ENCODE peak calls at places on chromosomes 6 and 20, in five cellular contexts. One of them, this sample, is unnamed.

GRCh38 chr20:2748551-2749342 is 51.7 kb downstream of the CPXM1 start:
- DNase-seq in vagina: peak
- DNase-seq in H54: no peak
- DNase-seq in activated T-helper 1 cell treated with Interleukin-2 at 50 U/mL for 16 hours: no peak
- DNase-seq in cardiac muscle cell: no peak
- DNase-seq in this sample: no peak

GRCh38 chr6:121828567-121828966 is 393.1 kb downstream of the GJA1 start:
- DNase-seq in vagina: no peak
- DNase-seq in H54: no peak
- DNase-seq in activated T-helper 1 cell treated with Interleukin-2 at 50 U/mL for 16 hours: no peak
- DNase-seq in cardiac muscle cell: peak
- DNase-seq in this sample: no peak

GRCh38 chr6:109356237-109356636 is 26.0 kb downstream of the CD164 start:
- DNase-seq in vagina: no peak
- DNase-seq in H54: no peak
- DNase-seq in activated T-helper 1 cell treated with Interleukin-2 at 50 U/mL for 16 hours: no peak
- DNase-seq in cardiac muscle cell: no peak
- DNase-seq in this sample: no peak

GRCh38 chr6:155274533-155274932 is 10.7 kb downstream of the CLDN20 start:
- DNase-seq in vagina: no peak
- DNase-seq in H54: no peak
- DNase-seq in activated T-helper 1 cell treated with Interleukin-2 at 50 U/mL for 16 hours: no peak
- DNase-seq in cardiac muscle cell: peak
- DNase-seq in this sample: no peak

GRCh38 chr6:166670013-166670412 is 43.0 kb upstream of the RPS6KA2 start:
- DNase-seq in vagina: no peak
- DNase-seq in H54: no peak
- DNase-seq in activated T-helper 1 cell treated with Interleukin-2 at 50 U/mL for 16 hours: no peak
- DNase-seq in cardiac muscle cell: no peak
- DNase-seq in this sample: no peak

GRCh38 chr6:81241717-81242116 is 510.8 kb downstream of the TENT5A start:
- DNase-seq in vagina: no peak
- DNase-seq in H54: peak
- DNase-seq in activated T-helper 1 cell treated with Interleukin-2 at 50 U/mL for 16 hours: no peak
- DNase-seq in cardiac muscle cell: peak
- DNase-seq in this sample: no peak

GRCh38 chr6:151675746-151676459 is 131.6 kb upstream of the ESR1 start:
- DNase-seq in vagina: no peak
- DNase-seq in H54: peak
- DNase-seq in activated T-helper 1 cell treated with Interleukin-2 at 50 U/mL for 16 hours: peak
- DNase-seq in cardiac muscle cell: peak
- DNase-seq in this sample: no peak

GRCh38 chr20:52676282-52676995 is 295.7 kb upstream of the TSHZ2 start:
- DNase-seq in vagina: no peak
- DNase-seq in H54: no peak
- DNase-seq in activated T-helper 1 cell treated with Interleukin-2 at 50 U/mL for 16 hours: no peak
- DNase-seq in cardiac muscle cell: no peak
- DNase-seq in this sample: no peak

GRCh38 chr6:88641178-88641903 is 322.1 kb downstream of the RNGTT start:
- DNase-seq in vagina: no peak
- DNase-seq in H54: no peak
- DNase-seq in activated T-helper 1 cell treated with Interleukin-2 at 50 U/mL for 16 hours: no peak
- DNase-seq in cardiac muscle cell: no peak
- DNase-seq in this sample: no peak

This sample was measured in NCI-H1930.